ENCODE peak calls at places on chromosomes 13 and 19, in nine cellular contexts. W, O, D, U, M, X, I, Q and S are unnamed samples.

GRCh38 chr19:9914315-9915207 is 21.8 kb downstream of the OLFM2 start:
- DNase-seq in W (peak; percentile 93), O (peak; percentile 89), D (peak; percentile 76), U (peak; percentile 84), M (peak; percentile 72), X (peak; percentile 85), I (peak; percentile 67), Q (peak; percentile 84), S (no peak)

GRCh38 chr13:29532821-29533220 is 62.7 kb downstream of the SLC7A1 start:
- DNase-seq in W (no peak), O (no peak), D (no peak), U (no peak), M (no peak), X (no peak), I (no peak), Q (no peak), S (peak; percentile 85)

GRCh38 chr13:112042496-112042895 is 24.5 kb upstream of the SOX1 start:
- DNase-seq in W (no peak), O (no peak), D (no peak), U (no peak), M (no peak), X (no peak), I (no peak), Q (no peak), S (no peak)

GRCh38 chr13:100789481-100789880 is 114.9 kb upstream of the TMTC4 start:
- DNase-seq in W (peak; percentile 18), O (peak; percentile 63), D (no peak), U (peak; percentile 1), M (peak; percentile 6), X (no peak), I (peak; percentile 75), Q (no peak), S (peak; percentile 9)

GRCh38 chr19:7902796-7903243 is 857 bp upstream of the MAP2K7 start:
- DNase-seq in W (no peak), O (no peak), D (peak; percentile 29), U (no peak), M (no peak), X (no peak), I (no peak), Q (no peak), S (no peak)

GRCh38 chr13:94967183-94968039 is 255.1 kb upstream of the SOX21 start:
- DNase-seq in W (peak; percentile 66), O (no peak), D (no peak), U (peak; percentile 6), M (no peak), X (peak; percentile 54), I (no peak), Q (no peak), S (no peak)

GRCh38 chr19:6357995-6358394 is 3.3 kb upstream of the CLPP start:
- DNase-seq in W (no peak), O (no peak), D (no peak), U (no peak), M (no peak), X (no peak), I (no peak), Q (peak; percentile 35), S (no peak)

GRCh38 chr13:33728271-33729037 is 89.5 kb upstream of the RFC3 start:
- DNase-seq in W (no peak), O (no peak), D (peak; percentile 8), U (peak; percentile 48), M (no peak), X (no peak), I (peak; percentile 36), Q (peak; percentile 57), S (no peak)

GRCh38 chr19:4097501-4097900 is 26.4 kb downstream of the MAP2K2 start:
- DNase-seq in W (no peak), O (no peak), D (no peak), U (no peak), M (no peak), X (no peak), I (no peak), Q (peak; percentile 75), S (no peak)

GRCh38 chr19:14167594-14168138 is 31.3 kb upstream of the ASF1B start:
- DNase-seq in W (no peak), O (no peak), D (no peak), U (no peak), M (no peak), X (no peak), I (no peak), Q (no peak), S (no peak)

GRCh38 chr19:11480927-11481776 is at the start of gene ELAVL3:
- DNase-seq in W (no peak), O (no peak), D (no peak), U (no peak), M (no peak), X (no peak), I (no peak), Q (no peak), S (no peak)

GRCh38 chr13:113758651-113759524 is at the start of gene TMEM255B:
- DNase-seq in W (peak; percentile 90), O (peak; percentile 94), D (peak; percentile 88), U (peak; percentile 72), M (peak; percentile 54), X (peak; percentile 94), I (peak; percentile 49), Q (peak; percentile 85), S (no peak)

GRCh38 chr13:41465215-41465907 is 8.0 kb downstream of the RGCC start:
- DNase-seq in W (no peak), O (peak; percentile 77), D (peak; percentile 70), U (peak; percentile 62), M (peak; percentile 85), X (peak; percentile 83), I (peak; percentile 91), Q (peak; percentile 36), S (peak; percentile 26)

GRCh38 chr13:100392709-100393630 is 195.6 kb downstream of the GGACT start:
- DNase-seq in W (peak; percentile 89), O (no peak), D (peak; percentile 75), U (peak; percentile 99), M (peak; percentile 100), X (no peak), I (peak; percentile 100), Q (peak; percentile 94), S (peak; percentile 100)

GRCh38 chr19:13302521-13303270 is 152.5 kb downstream of the IER2 start:
- DNase-seq in W (no peak), O (no peak), D (no peak), U (no peak), M (no peak), X (no peak), I (no peak), Q (no peak), S (no peak)

GRCh38 chr19:32373614-32374295 is 28.3 kb downstream of the ZNF507 start:
- DNase-seq in W (peak; percentile 90), O (no peak), D (peak; percentile 42), U (peak; percentile 98), M (peak; percentile 100), X (no peak), I (peak; percentile 99), Q (peak; percentile 79), S (peak; percentile 94)

GRCh38 chr13:40221460-40222201 is 444.8 kb downstream of the FOXO1 start:
- DNase-seq in W (peak; percentile 49), O (no peak), D (peak; percentile 28), U (peak; percentile 81), M (peak; percentile 79), X (no peak), I (peak; percentile 92), Q (no peak), S (peak; percentile 13)

GRCh38 chr19:15093001-15093400 is 11.0 kb downstream of the OR1I1 start:
- DNase-seq in W (no peak), O (no peak), D (no peak), U (no peak), M (no peak), X (no peak), I (no peak), Q (no peak), S (no peak)

GRCh38 chr19:16867211-16867610 is 21.6 kb upstream of the F2RL3 start:
- DNase-seq in W (no peak), O (no peak), D (no peak), U (no peak), M (peak; percentile 27), X (no peak), I (no peak), Q (peak; percentile 93), S (no peak)

DNA sequence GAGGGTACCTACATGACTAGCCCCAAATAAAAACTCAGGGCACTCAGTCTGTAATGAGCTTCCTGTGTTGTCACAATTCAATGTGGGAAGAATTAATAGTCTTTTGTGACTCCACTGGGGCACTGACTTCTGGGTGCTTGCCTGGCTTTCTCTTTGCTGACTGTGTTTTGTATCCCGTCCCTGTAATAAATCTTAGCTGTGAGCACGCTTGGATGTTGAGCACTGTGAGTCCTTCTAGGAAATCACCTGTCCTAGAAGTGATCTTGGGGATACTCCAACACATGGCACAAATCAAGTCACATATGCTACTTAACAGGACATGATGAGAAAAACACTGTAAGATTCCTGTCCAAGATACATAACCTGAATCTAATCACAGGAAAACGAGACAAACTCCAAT is 83.0 kb downstream of the USP12 start:
- DNase-seq in W (no peak), O (no peak), D (no peak), U (no peak), M (no peak), X (no peak), I (no peak), Q (no peak), S (no peak)
- TF ChIP-seq CTCF in W (no peak), O (no peak), D (no peak), U (no peak), M (no peak), X (no peak), I (no peak), Q (no peak), S (no peak)

DNA sequence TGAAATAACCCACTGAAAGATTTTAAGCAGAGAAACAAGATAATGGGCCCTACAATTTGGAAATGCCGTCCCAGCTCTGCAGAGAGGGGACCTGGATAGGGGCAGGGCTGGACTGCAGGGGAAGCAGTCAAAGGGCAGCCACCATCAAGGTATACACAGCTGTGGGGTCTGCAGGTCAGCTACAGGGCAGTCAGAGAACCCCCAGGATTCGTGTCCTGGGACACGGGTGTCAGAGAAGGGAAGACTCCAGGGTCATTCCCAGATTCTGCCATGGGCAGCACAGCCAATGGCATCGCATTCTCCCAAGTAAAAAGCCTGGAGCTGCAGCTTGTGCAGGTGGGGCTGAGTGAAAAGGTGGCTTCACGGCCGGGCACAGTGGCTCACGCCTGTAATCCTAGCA is 33.3 kb downstream of the CILP2 start:
- DNase-seq in W (no peak), O (no peak), D (no peak), U (no peak), M (no peak), X (no peak), I (no peak), Q (no peak), S (no peak)
- H3K4me3 ChIP-seq in W (no peak overlapping the region), O (no peak overlapping the region), D (no peak overlapping the region), U (no peak overlapping the region), M (no peak overlapping the region), X (no peak overlapping the region), I (no peak overlapping the region), Q (no peak overlapping the region), S (no peak overlapping the region)

DNA sequence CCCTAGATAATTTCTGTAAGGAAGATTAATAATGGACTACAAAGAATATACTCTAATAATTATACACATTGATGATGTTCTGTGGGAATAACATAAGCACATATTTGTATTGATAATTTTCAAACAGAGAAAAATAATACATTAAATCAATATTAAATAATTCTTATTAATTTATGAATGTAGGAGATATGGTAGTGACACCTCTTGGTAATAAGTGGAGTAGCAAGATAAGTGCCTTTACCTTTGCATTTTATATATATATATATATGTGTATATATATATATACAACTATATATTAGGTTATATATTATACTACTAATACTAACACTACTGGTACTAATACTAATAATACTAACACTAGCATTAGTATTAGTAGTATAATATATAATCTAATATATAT is 905.8 kb downstream of the SLITRK1 start:
- DNase-seq in W (no peak), O (no peak), D (no peak), U (no peak), M (no peak), X (no peak), I (peak; percentile 5), Q (no peak), S (no peak)
- TF ChIP-seq CTCF in W (peak; percentile 34), O (no peak), D (no peak), U (no peak), M (no peak), X (no peak), I (peak; percentile 26), Q (no peak), S (no peak)

GRCh38 chr19:2282062-2282861 is at the start of gene PEAK3:
- DNase-seq in W (no peak), O (peak; percentile 92), D (peak; percentile 79), U (peak; percentile 51), M (no peak), X (peak; percentile 93), I (no peak), Q (peak; percentile 65), S (no peak)
- H3K4me3 ChIP-seq in W (no peak within 1 kb of the TSS), O (peak within 1 kb of the TSS; percentile 51), D (peak within 1 kb of the TSS; percentile 1), U (peak within 1 kb of the TSS; percentile 26), M (peak within 1 kb of the TSS; percentile 47), X (peak within 1 kb of the TSS; percentile 48), I (peak within 1 kb of the TSS; percentile 2), Q (peak within 1 kb of the TSS; percentile 28), S (peak within 1 kb of the TSS; percentile 18)